ENCODE peak calls at places on chromosomes 16 and 17, in six cellular contexts. One of them, this sample, is unnamed.

GRCh38 chr16:12449795-12450194 is 353.9 kb downstream of the CPPED1 start:
- DNase-seq in SK-N-SH: no peak
- DNase-seq in uterus: no peak
- DNase-seq in OCI-LY7: no peak
- DNase-seq in endothelial cell: no peak
- DNase-seq in heart right ventricle: no peak
- DNase-seq in this sample: no peak

GRCh38 chr16:88857728-88858339 is 907 bp downstream of the TRAPPC2L start:
- DNase-seq in endothelial cell: peak
- DNase-seq in SK-N-SH: peak
- DNase-seq in OCI-LY7: peak
- DNase-seq in heart right ventricle: peak
- DNase-seq in uterus: peak
- DNase-seq in this sample: peak

GRCh38 chr16:66935319-66936011 is at the start of gene CES2:
- DNase-seq in OCI-LY7: no peak
- DNase-seq in SK-N-SH: peak
- DNase-seq in uterus: no peak
- DNase-seq in endothelial cell: no peak
- DNase-seq in heart right ventricle: peak
- DNase-seq in this sample: peak

GRCh38 chr16:22130528-22130927 is 31.8 kb upstream of the SDR42E2 start:
- DNase-seq in SK-N-SH: no peak
- DNase-seq in OCI-LY7: no peak
- DNase-seq in uterus: no peak
- DNase-seq in endothelial cell: no peak
- DNase-seq in heart right ventricle: no peak
- DNase-seq in this sample: no peak

GRCh38 chr17:4136373-4136772 is 6.5 kb downstream of the ZZEF1 start:
- DNase-seq in OCI-LY7: no peak
- DNase-seq in heart right ventricle: peak
- DNase-seq in uterus: no peak
- DNase-seq in endothelial cell: no peak
- DNase-seq in SK-N-SH: no peak
- DNase-seq in this sample: no peak

GRCh38 chr17:72358465-72358864 is 237.6 kb downstream of the SOX9 start:
- DNase-seq in SK-N-SH: no peak
- DNase-seq in endothelial cell: no peak
- DNase-seq in heart right ventricle: no peak
- DNase-seq in OCI-LY7: no peak
- DNase-seq in uterus: no peak
- DNase-seq in this sample: no peak

GRCh38 chr16:52364500-52364899 is 182.4 kb downstream of the TOX3 start:
- DNase-seq in SK-N-SH: no peak
- DNase-seq in uterus: no peak
- DNase-seq in endothelial cell: no peak
- DNase-seq in OCI-LY7: no peak
- DNase-seq in heart right ventricle: no peak
- DNase-seq in this sample: no peak

GRCh38 chr17:8365143-8365542 is 11.4 kb downstream of the KRABD2 start:
- DNase-seq in SK-N-SH: no peak
- DNase-seq in OCI-LY7: no peak
- DNase-seq in heart right ventricle: no peak
- DNase-seq in endothelial cell: no peak
- DNase-seq in uterus: peak
- DNase-seq in this sample: no peak

GRCh38 chr17:54063639-54064038 is 240.9 kb downstream of the KIF2B start:
- DNase-seq in endothelial cell: no peak
- DNase-seq in SK-N-SH: no peak
- DNase-seq in OCI-LY7: no peak
- DNase-seq in uterus: no peak
- DNase-seq in heart right ventricle: no peak
- DNase-seq in this sample: no peak

GRCh38 chr17:62110923-62111484 is 45.9 kb upstream of the MED13 start:
- DNase-seq in OCI-LY7: no peak
- DNase-seq in heart right ventricle: no peak
- DNase-seq in SK-N-SH: no peak
- DNase-seq in uterus: no peak
- DNase-seq in endothelial cell: no peak
- DNase-seq in this sample: no peak

GRCh38 chr16:54504372-54504771 is 217.8 kb upstream of the IRX3 start:
- DNase-seq in endothelial cell: peak
- DNase-seq in uterus: peak
- DNase-seq in heart right ventricle: no peak
- DNase-seq in OCI-LY7: no peak
- DNase-seq in SK-N-SH: no peak
- DNase-seq in this sample: no peak

GRCh38 chr17:66787914-66788313 is 47.0 kb upstream of the CACNG5 start:
- DNase-seq in uterus: no peak
- DNase-seq in SK-N-SH: no peak
- DNase-seq in OCI-LY7: no peak
- DNase-seq in endothelial cell: no peak
- DNase-seq in heart right ventricle: no peak
- DNase-seq in this sample: no peak

GRCh38 chr17:34706029-34706428 is 126.6 kb downstream of the TMEM132E start:
- DNase-seq in uterus: no peak
- DNase-seq in endothelial cell: peak
- DNase-seq in OCI-LY7: peak
- DNase-seq in SK-N-SH: no peak
- DNase-seq in heart right ventricle: peak
- DNase-seq in this sample: peak

GRCh38 chr17:29835438-29836351 is 94.3 kb downstream of the SSH2 start:
- DNase-seq in OCI-LY7: no peak
- DNase-seq in uterus: no peak
- DNase-seq in endothelial cell: no peak
- DNase-seq in heart right ventricle: no peak
- DNase-seq in SK-N-SH: no peak
- DNase-seq in this sample: no peak

GRCh38 chr17:28473542-28473941 is at the start of gene SLC13A2:
- DNase-seq in endothelial cell: no peak
- DNase-seq in SK-N-SH: no peak
- DNase-seq in OCI-LY7: no peak
- DNase-seq in heart right ventricle: no peak
- DNase-seq in uterus: no peak
- DNase-seq in this sample: no peak
- TF ChIP-seq CTCF in endothelial cell: no peak
- TF ChIP-seq CTCF in SK-N-SH: no peak
- TF ChIP-seq CTCF in OCI-LY7: no peak
- TF ChIP-seq CTCF in heart right ventricle: no peak
- TF ChIP-seq CTCF in uterus: no peak
- TF ChIP-seq CTCF in this sample: no peak

DNA sequence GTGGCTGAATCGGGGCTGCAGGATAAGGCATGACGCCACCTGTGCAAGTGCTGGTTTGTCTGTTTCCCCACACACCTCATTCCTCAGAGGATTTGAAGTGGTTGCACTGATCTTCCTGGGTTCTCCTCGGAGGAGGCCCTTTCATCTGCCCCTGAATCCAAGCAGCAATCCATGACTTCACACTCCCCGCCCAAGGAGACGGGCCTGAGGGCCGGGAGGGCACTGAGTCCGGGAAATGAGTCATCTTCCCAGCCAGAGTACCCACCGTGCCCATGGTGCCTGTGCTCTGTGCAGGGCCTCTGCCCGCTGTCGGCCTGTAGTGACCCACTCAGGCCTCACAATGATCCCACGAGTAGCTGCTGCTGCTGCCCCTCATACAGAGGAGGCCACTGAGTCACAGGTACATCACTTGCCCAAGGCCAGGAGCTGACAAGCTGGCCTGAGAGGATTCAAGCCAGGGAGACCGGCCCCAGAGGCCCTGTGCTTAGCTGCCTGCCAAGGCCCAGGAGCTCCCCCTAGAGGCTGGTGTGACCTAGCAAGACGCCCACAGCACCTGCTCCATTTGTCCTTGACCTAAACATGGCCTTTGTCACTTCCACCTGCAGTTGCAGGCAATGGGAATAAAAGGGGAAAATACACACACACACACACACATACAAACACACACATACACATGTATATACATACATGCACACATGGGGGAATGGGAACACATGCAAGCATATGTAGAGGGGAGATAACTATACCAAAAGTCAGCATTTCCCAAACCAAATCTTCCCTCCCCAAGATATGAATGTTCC is 240.0 kb downstream of the C16orf95 start:
- DNase-seq in uterus: no peak
- DNase-seq in heart right ventricle: peak
- DNase-seq in SK-N-SH: peak
- DNase-seq in OCI-LY7: peak
- DNase-seq in endothelial cell: peak
- DNase-seq in this sample: peak
- TF ChIP-seq CTCF in uterus: no peak
- TF ChIP-seq CTCF in heart right ventricle: peak
- TF ChIP-seq CTCF in SK-N-SH: peak
- TF ChIP-seq CTCF in OCI-LY7: peak
- TF ChIP-seq CTCF in endothelial cell: peak
- TF ChIP-seq CTCF in this sample: peak

GRCh38 chr17:74532115-74532514 is 840 bp upstream of the CD300LB start:
- DNase-seq in SK-N-SH: no peak
- DNase-seq in uterus: peak
- DNase-seq in OCI-LY7: peak
- DNase-seq in endothelial cell: no peak
- DNase-seq in heart right ventricle: no peak
- DNase-seq in this sample: no peak
- TF ChIP-seq CTCF in SK-N-SH: no peak
- TF ChIP-seq CTCF in uterus: no peak
- TF ChIP-seq CTCF in OCI-LY7: no peak
- TF ChIP-seq CTCF in endothelial cell: no peak
- TF ChIP-seq CTCF in heart right ventricle: no peak
- TF ChIP-seq CTCF in this sample: no peak

GRCh38 chr16:49276646-49277385 is 4.8 kb downstream of the CBLN1 start:
- DNase-seq in OCI-LY7: no peak
- DNase-seq in endothelial cell: no peak
- DNase-seq in heart right ventricle: no peak
- DNase-seq in uterus: no peak
- DNase-seq in SK-N-SH: no peak
- DNase-seq in this sample: peak

GRCh38 chr16:49277386-49277742 is 4.3 kb downstream of the CBLN1 start:
- DNase-seq in SK-N-SH: no peak
- DNase-seq in heart right ventricle: no peak
- DNase-seq in OCI-LY7: no peak
- DNase-seq in endothelial cell: no peak
- DNase-seq in uterus: no peak
- DNase-seq in this sample: peak

GRCh38 chr16:49273771-49274170 is 7.9 kb downstream of the CBLN1 start:
- DNase-seq in endothelial cell: no peak
- DNase-seq in uterus: no peak
- DNase-seq in SK-N-SH: no peak
- DNase-seq in OCI-LY7: no peak
- DNase-seq in heart right ventricle: no peak
- DNase-seq in this sample: no peak

GRCh38 chr16:49275870-49276269 is 5.8 kb downstream of the CBLN1 start:
- DNase-seq in uterus: no peak
- DNase-seq in endothelial cell: no peak
- DNase-seq in SK-N-SH: no peak
- DNase-seq in heart right ventricle: no peak
- DNase-seq in OCI-LY7: no peak
- DNase-seq in this sample: no peak

GRCh38 chr16:49274936-49275730 is 6.5 kb downstream of the CBLN1 start:
- DNase-seq in OCI-LY7: no peak
- DNase-seq in uterus: no peak
- DNase-seq in heart right ventricle: no peak
- DNase-seq in SK-N-SH: no peak
- DNase-seq in endothelial cell: peak
- DNase-seq in this sample: peak
- TF ChIP-seq CTCF in OCI-LY7: no peak
- TF ChIP-seq CTCF in uterus: no peak
- TF ChIP-seq CTCF in heart right ventricle: no peak
- TF ChIP-seq CTCF in SK-N-SH: no peak
- TF ChIP-seq CTCF in endothelial cell: no peak
- TF ChIP-seq CTCF in this sample: no peak

GRCh38 chr17:27495460-27495859 is 39.2 kb downstream of the KSR1 start:
- DNase-seq in endothelial cell: no peak
- DNase-seq in uterus: no peak
- DNase-seq in heart right ventricle: no peak
- DNase-seq in OCI-LY7: peak
- DNase-seq in SK-N-SH: no peak
- DNase-seq in this sample: peak

GRCh38 chr17:27496005-27496404 is 39.8 kb downstream of the KSR1 start:
- DNase-seq in endothelial cell: no peak
- DNase-seq in SK-N-SH: no peak
- DNase-seq in uterus: no peak
- DNase-seq in OCI-LY7: no peak
- DNase-seq in heart right ventricle: no peak
- DNase-seq in this sample: no peak

GRCh38 chr17:27492470-27492869 is 36.2 kb downstream of the KSR1 start:
- DNase-seq in OCI-LY7: no peak
- DNase-seq in endothelial cell: no peak
- DNase-seq in SK-N-SH: no peak
- DNase-seq in heart right ventricle: no peak
- DNase-seq in uterus: no peak
- DNase-seq in this sample: no peak

GRCh38 chr17:27493088-27493487 is 36.8 kb downstream of the KSR1 start:
- DNase-seq in SK-N-SH: no peak
- DNase-seq in endothelial cell: no peak
- DNase-seq in heart right ventricle: no peak
- DNase-seq in OCI-LY7: no peak
- DNase-seq in uterus: no peak
- DNase-seq in this sample: no peak

GRCh38 chr17:27494192-27495091 is 38.2 kb downstream of the KSR1 start:
- DNase-seq in endothelial cell: no peak
- DNase-seq in heart right ventricle: peak
- DNase-seq in uterus: peak
- DNase-seq in SK-N-SH: no peak
- DNase-seq in OCI-LY7: no peak
- DNase-seq in this sample: no peak
- TF ChIP-seq CTCF in endothelial cell: no peak
- TF ChIP-seq CTCF in heart right ventricle: peak
- TF ChIP-seq CTCF in uterus: peak
- TF ChIP-seq CTCF in SK-N-SH: peak
- TF ChIP-seq CTCF in OCI-LY7: no peak
- TF ChIP-seq CTCF in this sample: no peak

DNA sequence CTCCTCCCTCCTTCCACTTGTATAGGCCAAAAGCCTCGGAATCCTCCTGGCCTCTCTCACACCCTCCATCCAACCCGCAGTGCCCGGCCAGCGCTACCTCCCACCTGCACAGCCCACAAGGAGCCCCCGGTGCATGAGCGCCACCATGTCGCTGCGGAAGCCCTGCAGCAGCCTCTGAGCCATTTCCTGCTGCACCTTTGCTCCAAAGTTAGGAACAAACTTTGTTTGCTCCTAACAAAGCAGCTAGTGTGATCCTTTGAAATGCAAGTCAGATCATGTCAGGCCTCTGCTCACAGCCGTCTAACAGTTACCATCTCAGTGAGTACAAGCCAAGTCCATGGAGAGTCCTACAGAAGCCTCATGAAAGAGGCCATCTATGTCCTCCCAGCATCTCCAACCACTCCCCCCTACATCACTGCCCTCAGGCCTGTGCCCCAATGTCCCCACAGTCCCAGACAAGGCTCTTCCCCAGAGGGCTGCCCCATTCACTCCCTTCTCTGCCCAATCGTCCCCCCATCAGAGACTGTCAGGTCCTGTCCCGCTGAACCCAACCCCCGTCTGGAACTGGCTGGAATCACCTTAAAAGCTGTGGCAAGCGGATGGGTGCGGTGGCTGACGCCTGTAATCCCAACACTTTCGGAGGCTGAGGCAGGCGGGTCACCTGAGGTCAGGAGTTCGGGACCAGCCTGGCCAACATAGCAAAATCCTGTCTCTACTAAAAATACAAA is 7.5 kb downstream of the DCAKD start:
- DNase-seq in heart right ventricle: no peak
- DNase-seq in OCI-LY7: no peak
- DNase-seq in uterus: no peak
- DNase-seq in endothelial cell: no peak
- DNase-seq in SK-N-SH: no peak
- DNase-seq in this sample: no peak
- TF ChIP-seq CTCF in heart right ventricle: no peak
- TF ChIP-seq CTCF in OCI-LY7: no peak
- TF ChIP-seq CTCF in uterus: no peak
- TF ChIP-seq CTCF in endothelial cell: no peak
- TF ChIP-seq CTCF in SK-N-SH: no peak
- TF ChIP-seq CTCF in this sample: no peak

GRCh38 chr16:31177136-31177535 is 2.8 kb upstream of the FUS start:
- DNase-seq in OCI-LY7: peak
- DNase-seq in SK-N-SH: no peak
- DNase-seq in endothelial cell: no peak
- DNase-seq in uterus: no peak
- DNase-seq in heart right ventricle: no peak
- DNase-seq in this sample: no peak
- TF ChIP-seq CTCF in OCI-LY7: no peak
- TF ChIP-seq CTCF in SK-N-SH: no peak
- TF ChIP-seq CTCF in endothelial cell: no peak
- TF ChIP-seq CTCF in uterus: no peak
- TF ChIP-seq CTCF in heart right ventricle: no peak
- TF ChIP-seq CTCF in this sample: no peak

This sample was measured in nephron progenitor cell.